ENCODE peak calls at places on chromosomes 3 and 15, in nine cellular contexts. I is GM04504; P is CD4-positive, CD25-positive, alpha-beta regulatory T cell; L is left ventricle myocardium inferior; S is cardiac septum; Z is stimulated activated naive B cell treated with anti-CD40 and anti-IgM and Interleukin-4, amounts not matched to agents 10 μg/mL and 1 μg/mL and 100 μg/mL, for 72 hours; U is Calu3; C is EH; R is stimulated activated CD4-positive, alpha-beta T cell treated with anti-CD3 and anti-CD28 coated beads, Interleukin-2, amount 100 ng/mL, for 24 hours. T is an unnamed sample.

GRCh38 chr3:39096775-39097174 is 10.7 kb downstream of the GORASP1 start:
- DNase-seq in U (peak), R (no peak), S (no peak), L (no peak), P (no peak), I (no peak), Z (no peak), C (peak), T (no peak)

GRCh38 chr3:177657243-177657642 is 460.0 kb upstream of the TBL1XR1 start:
- DNase-seq in U (no peak), Z (no peak), S (no peak), C (no peak), R (no peak), I (no peak), L (no peak), P (no peak), T (no peak)

GRCh38 chr3:8990266-8991215 is 27.3 kb upstream of the RAD18 start:
- DNase-seq in C (peak), R (no peak), P (no peak), I (peak), Z (no peak), U (no peak), S (no peak), L (no peak), T (no peak)

GRCh38 chr3:4906107-4906621 is 73.1 kb upstream of the BHLHE40 start:
- DNase-seq in Z (no peak), S (no peak), L (no peak), C (peak), R (no peak), U (peak), P (no peak), I (no peak), T (no peak)

GRCh38 chr3:194324823-194325327 is 26.3 kb downstream of the CPN2 start:
- DNase-seq in U (no peak), C (no peak), I (no peak), R (no peak), S (no peak), L (no peak), P (no peak), Z (no peak), T (no peak)

GRCh38 chr3:103389356-103389755 is 954.5 kb downstream of the ZPLD1 start:
- DNase-seq in Z (no peak), I (no peak), C (peak), S (no peak), L (no peak), U (no peak), P (no peak), R (no peak), T (no peak)

GRCh38 chr3:133444071-133444774 is 44.4 kb downstream of the BFSP2 start:
- DNase-seq in S (no peak), Z (no peak), I (no peak), C (peak), P (peak), R (no peak), L (no peak), U (peak), T (no peak)

GRCh38 chr3:127732879-127733350 is 60.2 kb downstream of the ABTB1 start:
- DNase-seq in S (no peak), U (no peak), L (no peak), R (no peak), P (no peak), Z (no peak), I (no peak), C (no peak), T (peak)

GRCh38 chr3:78580691-78581090 is 1187.1 kb downstream of the ROBO1 start:
- DNase-seq in P (no peak), C (peak), Z (no peak), L (no peak), S (no peak), U (no peak), R (no peak), I (peak), T (no peak)

GRCh38 chr15:59346951-59347350 is 25.7 kb downstream of the MYO1E start:
- DNase-seq in C (no peak), L (no peak), Z (no peak), I (no peak), R (no peak), U (no peak), P (no peak), S (no peak), T (no peak)

GRCh38 chr15:43150171-43150929 is 17.0 kb downstream of the TMEM62 start:
- DNase-seq in Z (no peak), I (peak), U (no peak), P (no peak), L (no peak), C (peak), S (no peak), R (no peak), T (no peak)

GRCh38 chr15:51714162-51714561 is 23.3 kb downstream of the LYSMD2 start:
- DNase-seq in Z (no peak), L (no peak), P (no peak), R (no peak), C (no peak), I (no peak), U (no peak), S (no peak), T (no peak)

GRCh38 chr15:79057050-79057449 is 33.5 kb downstream of the RASGRF1 start:
- DNase-seq in I (no peak), S (no peak), C (no peak), Z (no peak), P (no peak), L (no peak), R (no peak), U (no peak), T (no peak)

GRCh38 chr15:42285042-42285441 is 11.8 kb upstream of the TMEM87A start:
- DNase-seq in L (no peak), I (no peak), U (no peak), S (no peak), C (peak), Z (no peak), R (no peak), P (no peak), T (peak)

GRCh38 chr3:58422756-58423324 is 10.8 kb downstream of the PDHB start:
- DNase-seq in S (no peak), Z (no peak), C (peak), U (peak), L (no peak), R (no peak), I (no peak), P (no peak), T (no peak)

GRCh38 chr3:30626443-30627181 is 20.2 kb downstream of the TGFBR2 start:
- DNase-seq in S (no peak), L (no peak), P (no peak), R (no peak), C (peak), U (no peak), I (no peak), Z (no peak), T (no peak)

GRCh38 chr15:67840747-67841634 is 1.1 kb upstream of the RNU6-1 start:
- DNase-seq in I (no peak), Z (no peak), P (no peak), R (no peak), C (peak), S (no peak), U (no peak), L (no peak), T (no peak)

GRCh38 chr3:9786825-9787654 is 5.2 kb downstream of the TADA3 start:
- DNase-seq in S (no peak), R (no peak), Z (no peak), C (no peak), I (no peak), L (no peak), P (no peak), U (no peak), T (no peak)

GRCh38 chr3:186322761-186323160 is 39.3 kb downstream of the DGKG start:
- DNase-seq in L (peak), U (no peak), S (no peak), R (no peak), C (no peak), Z (no peak), P (no peak), I (no peak), T (no peak)

GRCh38 chr15:50138391-50138790 is 19.4 kb upstream of the ATP8B4 start:
- DNase-seq in Z (no peak), U (no peak), P (no peak), L (no peak), S (no peak), C (no peak), I (no peak), R (no peak), T (no peak)

GRCh38 chr3:151443583-151443982 is 17.3 kb downstream of the IGSF10 start:
- DNase-seq in S (no peak), C (peak), L (no peak), P (no peak), U (no peak), Z (no peak), I (no peak), R (no peak), T (no peak)

GRCh38 chr3:122680381-122681293 is at the start of gene PARP14:
- DNase-seq in R (peak), U (peak), L (peak), S (peak), Z (peak), I (peak), C (peak), P (peak), T (no peak)

GRCh38 chr3:194871143-194871863 is 185.6 kb downstream of the FAM43A start:
- DNase-seq in Z (peak), C (peak), L (peak), I (peak), S (no peak), P (no peak), U (peak), R (no peak), T (no peak)

GRCh38 chr15:34725565-34725964 is 29.2 kb downstream of the GJD2 start:
- DNase-seq in R (no peak), U (no peak), Z (no peak), S (no peak), I (peak), C (peak), L (no peak), P (no peak), T (no peak)

GRCh38 chr3:71285086-71285485 is 298.4 kb downstream of the FOXP1 start:
- DNase-seq in U (no peak), C (peak), Z (no peak), L (no peak), P (no peak), I (no peak), R (no peak), S (no peak), T (no peak)

GRCh38 chr15:68770206-68770605 is 50.5 kb downstream of the ANP32A start:
- DNase-seq in S (no peak), C (no peak), P (no peak), I (no peak), Z (no peak), L (no peak), R (no peak), U (no peak), T (no peak)

GRCh38 chr3:195106418-195106906 is 164.5 kb downstream of the XXYLT1 start:
- DNase-seq in L (peak), I (peak), Z (peak), U (peak), S (peak), R (peak), C (peak), P (peak), T (peak)